ENCODE peak calls at places on chromosomes 1 and 21, in five cellular contexts. Z is PC-9, P is stomach, T is ovary, S is IMR-90. K is an unnamed sample. For H3K4me1, the result is how much of the 10 kb centered on the place peaks cover.

GRCh38 chr1:3312894-3313578 is 141.4 kb upstream of the ARHGEF16 start:
- DNase-seq in P (peak), S (peak), Z (peak), T (peak), K (peak)

GRCh38 chr1:209041936-209042335 is 541.6 kb upstream of the CAMK1G start:
- DNase-seq in Z (no peak), T (no peak), P (no peak), S (no peak), K (no peak)

GRCh38 chr21:35488941-35489340 is 439.8 kb upstream of the RUNX1 start:
- DNase-seq in T (no peak), S (no peak), P (no peak), Z (no peak), K (no peak)

GRCh38 chr1:197744979-197745378 is 30.3 kb downstream of the DENND1B start:
- DNase-seq in Z (no peak), P (no peak), T (no peak), S (no peak), K (no peak)

GRCh38 chr1:181776044-181776443 is 285.5 kb downstream of the ZNF648 start:
- DNase-seq in S (no peak), T (no peak), Z (no peak), P (no peak), K (no peak)

GRCh38 chr1:223041481-223041880 is 101.6 kb downstream of the TLR5 start:
- DNase-seq in T (no peak), Z (peak), S (no peak), P (no peak), K (peak)

GRCh38 chr1:29305943-29306342 is 69.6 kb downstream of the PTPRU start:
- DNase-seq in S (peak), T (no peak), Z (no peak), P (no peak), K (no peak)

GRCh38 chr1:12229835-12230548 is at the start of gene VPS13D:
- DNase-seq in S (peak), P (peak), Z (peak), T (peak), K (peak)

GRCh38 chr1:152752225-152752624 is 5.6 kb upstream of the KPRP start:
- DNase-seq in P (no peak), Z (no peak), T (no peak), S (peak), K (no peak)

GRCh38 chr1:27068922-27069321 is 56.3 kb upstream of the TENT5B start:
- DNase-seq in Z (no peak), T (no peak), S (no peak), P (no peak), K (no peak)

GRCh38 chr1:43841511-43841910 is 92.1 kb upstream of the ARTN start:
- DNase-seq in Z (no peak), P (no peak), T (no peak), S (no peak), K (no peak)

GRCh38 chr1:15852036-15852827 is 4.7 kb downstream of the SPEN start:
- DNase-seq in P (no peak), S (peak), Z (no peak), T (no peak), K (no peak)

GRCh38 chr1:161749509-161750407 is at the start of gene DUSP12:
- DNase-seq in Z (peak), T (peak), P (peak), S (peak), K (peak)
- TF ChIP-seq CTCF in Z (peak), T (no peak), P (no peak), S (peak), K (peak)

GRCh38 chr1:202158810-202159533 is 1.4 kb downstream of the PTPN7 start:
- DNase-seq in S (no peak), P (no peak), T (peak), Z (no peak), K (no peak)
- H3K4me1 ChIP-seq in S (under half), P (under half), T (under half), Z (under half), K (under half)

DNA sequence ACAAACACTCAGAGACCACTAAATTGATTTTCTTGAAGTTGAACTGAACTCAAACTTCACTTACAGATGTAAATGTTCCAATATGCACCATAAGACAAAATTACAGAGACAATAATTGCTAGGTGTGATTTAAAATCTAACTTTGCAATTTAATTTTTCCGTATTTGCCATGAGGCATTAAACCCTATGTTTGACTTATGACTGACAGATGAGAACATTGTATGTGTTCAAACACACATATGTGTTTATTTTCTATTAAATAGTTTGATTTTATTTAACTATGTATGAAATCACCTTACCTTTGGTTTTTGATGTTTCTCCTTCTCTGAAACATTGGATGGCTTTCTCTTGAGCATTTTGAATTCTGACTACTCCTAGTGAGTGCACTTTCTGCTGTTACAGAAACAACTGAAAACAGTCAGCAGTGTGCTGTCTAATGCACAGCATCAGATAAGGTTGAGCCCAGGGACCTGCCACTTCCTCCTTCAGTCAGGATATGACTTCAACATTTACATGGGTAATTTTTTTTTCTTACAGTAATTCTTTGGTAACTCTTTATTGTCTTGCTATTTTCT is at the start of gene SAMSN1:
- DNase-seq in T (no peak), P (peak), Z (no peak), S (no peak), K (no peak)
- H3K4me3 ChIP-seq in T (no peak), P (peak), Z (no peak), S (no peak), K (no peak)

DNA sequence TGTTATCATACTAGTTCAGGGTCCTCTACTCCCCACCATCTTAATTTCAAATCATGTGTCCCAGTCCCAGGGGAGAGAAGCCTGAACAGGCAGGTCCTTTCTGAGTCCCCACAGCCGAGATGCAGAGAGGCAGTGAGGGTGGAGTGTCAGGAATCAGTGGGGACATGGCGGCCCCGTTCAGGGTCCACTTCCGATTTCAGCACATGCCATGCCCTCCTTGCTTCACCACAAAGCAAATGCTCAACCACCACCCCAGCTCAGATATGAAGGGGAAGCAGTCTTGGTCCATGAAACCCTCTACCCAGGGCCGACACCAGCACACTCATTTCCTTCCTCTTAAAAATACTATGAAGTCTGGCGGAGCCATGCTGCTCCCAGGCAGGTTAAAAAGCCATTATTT is 5.1 kb upstream of the SEMA4A start:
- DNase-seq in T (no peak), Z (no peak), P (no peak), S (no peak), K (no peak)
- TF ChIP-seq CTCF in T (no peak), Z (no peak), P (no peak), S (no peak), K (no peak)